ENCODE peak calls at places on chromosomes 16 and 17, in eight cellular contexts. Q, Z, E, B, U, K, D and P are unnamed samples.
A peak's percentile ranks its signal among the peaks of the same experiment; 100 is the strongest.

GRCh38 chr17:45320931-45321461 is 4.2 kb upstream of the MAP3K14 start:
- DNase-seq in Q (no peak), Z (no peak), E (no peak), B (no peak), U (no peak), K (peak; percentile 69), D (no peak), P (no peak)

GRCh38 chr17:17739388-17740066 is 58.3 kb downstream of the RAI1 start:
- DNase-seq in Q (peak; percentile 50), Z (no peak), E (no peak), B (peak; percentile 48), U (no peak), K (peak; percentile 73), D (no peak), P (no peak)

GRCh38 chr16:55454861-55455260 is 24.1 kb upstream of the MMP2 start:
- DNase-seq in Q (no peak), Z (no peak), E (no peak), B (no peak), U (no peak), K (no peak), D (no peak), P (no peak)

GRCh38 chr16:72658888-72659717 is 388.8 kb downstream of the ZFHX3 start:
- DNase-seq in Q (no peak), Z (no peak), E (no peak), B (no peak), U (peak; percentile 33), K (no peak), D (no peak), P (no peak)

GRCh38 chr16:48511071-48511540 is 98.9 kb downstream of the N4BP1 start:
- DNase-seq in Q (no peak), Z (no peak), E (no peak), B (peak; percentile 25), U (no peak), K (no peak), D (no peak), P (no peak)

GRCh38 chr17:55734128-55734781 is 11.6 kb upstream of the TMEM100 start:
- DNase-seq in Q (no peak), Z (no peak), E (peak; percentile 45), B (peak; percentile 49), U (peak; percentile 45), K (no peak), D (no peak), P (no peak)

GRCh38 chr17:15649861-15650391 is 30.4 kb upstream of the FBXW10B start:
- DNase-seq in Q (peak; percentile 78), Z (no peak), E (no peak), B (no peak), U (no peak), K (peak; percentile 61), D (no peak), P (no peak)

GRCh38 chr16:14309906-14310305 is 238.8 kb downstream of the MRTFB start:
- DNase-seq in Q (no peak), Z (no peak), E (no peak), B (no peak), U (no peak), K (no peak), D (no peak), P (no peak)

GRCh38 chr17:4503283-4504005 is 4.8 kb downstream of the SPNS2 start:
- DNase-seq in Q (no peak), Z (no peak), E (no peak), B (no peak), U (no peak), K (no peak), D (no peak), P (no peak)

GRCh38 chr17:17328251-17328650 is 25.1 kb downstream of the NT5M start:
- DNase-seq in Q (no peak), Z (no peak), E (no peak), B (no peak), U (no peak), K (no peak), D (no peak), P (no peak)

GRCh38 chr17:73823684-73824083 is 179.4 kb upstream of the SDK2 start:
- DNase-seq in Q (no peak), Z (no peak), E (no peak), B (no peak), U (no peak), K (no peak), D (no peak), P (peak; percentile 47)

GRCh38 chr17:44007346-44008204 is 3.2 kb downstream of the NAGS start:
- DNase-seq in Q (no peak), Z (no peak), E (no peak), B (no peak), U (peak; percentile 17), K (no peak), D (no peak), P (no peak)

GRCh38 chr17:44005527-44005864 is 1.1 kb downstream of the NAGS start:
- DNase-seq in Q (no peak), Z (no peak), E (no peak), B (no peak), U (no peak), K (no peak), D (no peak), P (no peak)

GRCh38 chr17:44006581-44007345 is 2.3 kb downstream of the NAGS start:
- DNase-seq in Q (peak; percentile 100), Z (peak; percentile 87), E (peak; percentile 98), B (peak; percentile 99), U (peak; percentile 96), K (peak; percentile 99), D (peak; percentile 93), P (peak; percentile 85)

GRCh38 chr17:44004761-44005526 is 522 bp downstream of the NAGS start:
- DNase-seq in Q (peak; percentile 36), Z (no peak), E (peak; percentile 34), B (peak; percentile 58), U (no peak), K (no peak), D (no peak), P (peak; percentile 24)

DNA sequence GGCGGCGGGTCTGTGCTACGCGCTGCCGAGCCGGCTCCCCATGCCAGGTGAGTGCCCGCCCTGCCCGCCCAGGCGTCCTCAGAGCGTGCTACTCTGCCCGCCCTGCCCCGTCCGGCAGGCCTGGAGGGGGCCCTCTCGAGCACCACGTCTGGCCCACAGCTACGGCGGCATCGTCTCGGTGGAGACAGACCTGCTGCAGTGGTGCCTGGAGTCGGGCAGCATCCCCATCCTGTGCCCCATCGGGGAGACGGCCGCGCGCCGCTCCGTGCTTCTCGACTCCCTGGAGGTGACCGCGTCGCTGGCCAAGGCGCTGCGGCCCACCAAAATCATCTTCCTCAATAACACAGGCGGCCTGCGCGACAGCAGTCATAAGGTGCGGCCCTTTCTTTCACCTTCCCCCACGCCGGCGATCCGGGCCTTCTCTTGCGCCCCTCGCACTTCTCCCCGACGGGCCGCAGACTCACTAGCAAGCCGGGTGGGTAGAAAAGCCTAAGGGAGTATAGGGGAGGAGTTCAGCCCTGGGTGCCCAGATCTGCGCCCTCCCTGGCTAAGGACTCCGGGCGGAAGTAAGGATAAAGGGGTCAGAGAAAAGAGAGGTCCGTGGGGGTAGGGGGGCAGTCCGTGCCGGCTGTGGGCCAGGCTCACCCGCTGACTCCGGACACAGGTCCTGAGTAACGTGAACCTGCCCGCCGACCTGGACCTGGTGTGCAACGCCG is 1.6 kb downstream of the NAGS start:
- DNase-seq in Q (peak; percentile 59), Z (peak; percentile 33), E (peak; percentile 35), B (peak; percentile 83), U (peak; percentile 33), K (no peak), D (peak; percentile 42), P (peak; percentile 32)
- TF ChIP-seq CTCF in Q (no peak), Z (no peak), E (peak; percentile 15), B (peak; percentile 49), U (peak; percentile 15), K (no peak), D (no peak), P (no peak)

GRCh38 chr17:63447688-63448005 is 1.5 kb upstream of the CYB561 start:
- DNase-seq in Q (peak; percentile 42), Z (no peak), E (no peak), B (no peak), U (no peak), K (no peak), D (no peak), P (no peak)

GRCh38 chr17:63445065-63445464 is 1.0 kb downstream of the CYB561 start:
- DNase-seq in Q (no peak), Z (no peak), E (no peak), B (no peak), U (no peak), K (no peak), D (no peak), P (no peak)

GRCh38 chr17:63445571-63446217 is 412 bp downstream of the CYB561 start:
- DNase-seq in Q (peak; percentile 69), Z (peak; percentile 50), E (peak; percentile 74), B (peak; percentile 83), U (no peak), K (no peak), D (peak; percentile 49), P (peak; percentile 71)

GRCh38 chr17:63446981-63447687 is 1.0 kb upstream of the CYB561 start:
- DNase-seq in Q (peak; percentile 65), Z (no peak), E (no peak), B (peak; percentile 30), U (no peak), K (no peak), D (no peak), P (peak; percentile 37)

GRCh38 chr17:63446218-63446980 is at the start of gene CYB561:
- DNase-seq in Q (peak; percentile 90), Z (peak; percentile 56), E (no peak), B (peak; percentile 82), U (no peak), K (peak; percentile 65), D (peak; percentile 83), P (peak; percentile 77)
- TF ChIP-seq CTCF in Q (no peak), Z (no peak), E (peak; percentile 20), B (no peak), U (no peak), K (no peak), D (no peak), P (peak; percentile 5)

DNA sequence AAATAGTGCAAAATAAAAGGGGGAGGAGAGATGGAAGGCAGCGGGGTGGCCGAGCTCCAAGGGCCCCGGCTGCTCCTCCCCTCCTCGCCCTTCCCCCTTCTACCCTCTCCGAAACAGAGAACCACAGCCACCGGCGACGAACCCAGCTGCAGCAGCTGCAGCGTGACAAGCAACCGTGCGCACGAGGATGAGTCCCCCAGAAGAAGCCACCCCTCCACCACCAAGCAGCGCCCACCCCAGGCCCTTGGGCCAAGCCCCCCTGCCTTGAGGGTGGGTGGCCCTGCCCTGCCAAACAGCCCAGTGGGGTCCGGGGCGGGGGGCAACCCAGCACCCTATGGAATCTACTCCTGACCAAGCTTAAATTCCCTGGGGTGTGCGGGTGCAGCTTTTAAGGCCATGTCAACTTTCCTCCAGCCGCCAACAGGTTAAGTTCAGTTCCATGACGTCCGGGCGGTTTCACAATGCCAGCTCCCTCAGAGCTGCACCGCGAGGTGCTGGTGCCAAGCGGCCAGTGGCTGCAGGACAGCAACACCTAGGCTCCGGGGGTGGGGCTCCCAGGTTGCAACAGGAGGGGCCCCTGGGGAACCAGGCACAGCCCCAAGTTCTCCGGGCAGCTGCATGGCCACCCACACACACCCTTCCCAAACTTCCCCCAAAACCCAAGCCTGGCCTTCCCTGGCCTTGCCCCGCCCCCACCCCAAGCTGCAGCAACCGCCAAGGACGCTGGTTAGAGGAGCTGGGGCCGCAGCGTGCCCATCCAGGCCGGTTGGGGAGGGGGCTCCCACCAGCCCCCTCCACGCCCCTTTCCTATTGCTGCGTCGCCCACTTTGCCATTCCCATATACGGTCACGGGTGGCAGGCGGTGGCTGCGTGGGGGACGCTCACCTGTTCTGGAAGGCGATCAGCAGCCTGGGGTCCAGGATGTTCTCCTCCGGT is 2.0 kb downstream of the CBX4 start:
- DNase-seq in Q (peak; percentile 96), Z (peak; percentile 31), E (peak; percentile 78), B (peak; percentile 63), U (peak; percentile 97), K (no peak), D (peak; percentile 47), P (peak; percentile 72)
- TF ChIP-seq CTCF in Q (no peak), Z (peak; percentile 15), E (peak; percentile 12), B (no peak), U (peak; percentile 32), K (no peak), D (no peak), P (no peak)

GRCh38 chr17:75614006-75614405 is 19.2 kb upstream of the SMIM5 start:
- DNase-seq in Q (no peak), Z (no peak), E (no peak), B (peak; percentile 47), U (peak; percentile 34), K (no peak), D (no peak), P (no peak)
- TF ChIP-seq CTCF in Q (no peak), Z (no peak), E (no peak), B (peak; percentile 21), U (peak; percentile 61), K (no peak), D (no peak), P (no peak)